ENCODE peak calls at places on chromosomes 7 and 10, in five cellular contexts. E is neuronal stem cell, S is mesenchymal stem cell, O is H9, I is H1. K is an unnamed sample.

GRCh38 chr7:65820287-65820950 is 52.5 kb upstream of the VKORC1L1 start:
- DNase-seq in E (no peak), S (no peak), O (peak), I (peak), K (no peak)

GRCh38 chr10:13414855-13415254 is 66.8 kb upstream of the SEPHS1 start:
- DNase-seq in E (no peak), S (peak), O (peak), I (no peak), K (no peak)

GRCh38 chr10:84270708-84271107 is 25.9 kb downstream of the RGR start:
- DNase-seq in E (no peak), S (no peak), O (no peak), I (no peak), K (no peak)

GRCh38 chr10:114526497-114527238 is 122.4 kb upstream of the AFAP1L2 start:
- DNase-seq in E (peak), S (peak), O (peak), I (peak), K (peak)

GRCh38 chr7:140540142-140540777 is 61.0 kb upstream of the MKRN1 start:
- DNase-seq in E (no peak), S (no peak), O (no peak), I (no peak), K (peak)

GRCh38 chr10:119421887-119422684 is 120.4 kb downstream of the RGS10 start:
- DNase-seq in E (no peak), S (peak), O (no peak), I (no peak), K (no peak)

GRCh38 chr7:2163565-2163964 is 69.2 kb downstream of the MAD1L1 start:
- DNase-seq in E (no peak), S (no peak), O (no peak), I (no peak), K (no peak)

GRCh38 chr10:1199897-1200721 is 143.9 kb downstream of the WDR37 start:
- DNase-seq in E (no peak), S (no peak), O (peak), I (no peak), K (no peak)

GRCh38 chr10:80924063-80924952 is 386.6 kb downstream of the SH2D4B start:
- DNase-seq in E (peak), S (peak), O (peak), I (peak), K (peak)

GRCh38 chr10:75402486-75403143 is 1.1 kb upstream of the ZNF503 start:
- DNase-seq in E (no peak), S (no peak), O (peak), I (no peak), K (no peak)

GRCh38 chr10:84244651-84245270 is at the start of gene RGR:
- DNase-seq in E (peak), S (no peak), O (no peak), I (no peak), K (no peak)

GRCh38 chr10:29680091-29680490 is 45.3 kb upstream of the SVIL start:
- DNase-seq in E (no peak), S (no peak), O (no peak), I (no peak), K (no peak)

GRCh38 chr10:129059977-129060376 is 407.1 kb upstream of the MGMT start:
- DNase-seq in E (no peak), S (no peak), O (no peak), I (no peak), K (no peak)

GRCh38 chr7:2924866-2925840 is 81.0 kb upstream of the GNA12 start:
- DNase-seq in E (no peak), S (no peak), O (no peak), I (no peak), K (no peak)

GRCh38 chr7:120740348-120740747 is 117.6 kb downstream of the TSPAN12 start:
- DNase-seq in E (no peak), S (peak), O (no peak), I (no peak), K (peak)

GRCh38 chr10:5971315-5971832 is 6.0 kb downstream of the IL15RA start:
- DNase-seq in E (no peak), S (peak), O (no peak), I (no peak), K (peak)

GRCh38 chr7:149559711-149560110 is 62.1 kb upstream of the ZNF746 start:
- DNase-seq in E (no peak), S (peak), O (no peak), I (no peak), K (peak)

GRCh38 chr10:63343476-63343875 is 122.3 kb downstream of the JMJD1C start:
- DNase-seq in E (no peak), S (no peak), O (no peak), I (no peak), K (no peak)

GRCh38 chr7:65251851-65252620 is 121.6 kb upstream of the ZNF92 start:
- DNase-seq in E (peak), S (peak), O (peak), I (peak), K (peak)

GRCh38 chr10:82953331-82953730 is 1078.3 kb downstream of the NRG3 start:
- DNase-seq in E (no peak), S (no peak), O (no peak), I (no peak), K (no peak)

GRCh38 chr7:52696183-52696582 is 339.2 kb upstream of the POM121L12 start:
- DNase-seq in E (no peak), S (no peak), O (no peak), I (no peak), K (no peak)

GRCh38 chr10:111211756-111212155 is 134.9 kb downstream of the ADRA2A start:
- DNase-seq in E (no peak), S (peak), O (no peak), I (no peak), K (peak)

DNA sequence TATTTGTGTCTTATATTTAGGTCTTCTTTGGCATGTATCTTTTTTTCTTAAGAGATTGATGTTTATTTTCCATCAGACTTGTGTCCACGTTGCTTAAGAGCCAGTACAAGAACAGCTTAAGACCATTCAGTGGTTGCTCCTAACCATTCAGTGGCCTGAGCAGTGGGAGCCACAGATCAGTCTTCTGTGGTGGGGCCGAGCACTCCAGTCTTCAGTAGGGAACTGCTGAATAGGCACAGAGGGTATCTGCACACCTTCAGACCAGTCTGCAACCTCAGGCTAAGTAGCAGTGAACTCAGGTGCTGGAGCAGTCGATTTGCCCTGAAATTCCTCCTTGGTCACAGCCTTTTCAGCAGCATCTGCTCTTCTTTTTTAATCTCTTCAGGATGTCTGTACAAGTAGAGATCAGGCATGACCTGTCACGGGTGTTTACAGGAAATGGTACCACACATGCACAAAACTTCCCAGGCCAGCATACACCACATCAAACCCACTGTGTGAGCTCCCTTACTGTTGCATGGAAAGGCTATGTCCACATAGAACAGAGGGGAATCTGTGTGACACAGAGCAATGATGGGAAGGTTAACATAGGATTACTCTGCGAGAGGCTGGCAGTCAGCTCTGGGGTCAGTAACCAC is 51.5 kb downstream of the FAM107B start:
- DNase-seq in E (no peak), S (no peak), O (no peak), I (no peak), K (no peak)
- H2BK12ac ChIP-seq in E (no peak), S (no peak), O (no peak), I (no peak), K (no peak)

DNA sequence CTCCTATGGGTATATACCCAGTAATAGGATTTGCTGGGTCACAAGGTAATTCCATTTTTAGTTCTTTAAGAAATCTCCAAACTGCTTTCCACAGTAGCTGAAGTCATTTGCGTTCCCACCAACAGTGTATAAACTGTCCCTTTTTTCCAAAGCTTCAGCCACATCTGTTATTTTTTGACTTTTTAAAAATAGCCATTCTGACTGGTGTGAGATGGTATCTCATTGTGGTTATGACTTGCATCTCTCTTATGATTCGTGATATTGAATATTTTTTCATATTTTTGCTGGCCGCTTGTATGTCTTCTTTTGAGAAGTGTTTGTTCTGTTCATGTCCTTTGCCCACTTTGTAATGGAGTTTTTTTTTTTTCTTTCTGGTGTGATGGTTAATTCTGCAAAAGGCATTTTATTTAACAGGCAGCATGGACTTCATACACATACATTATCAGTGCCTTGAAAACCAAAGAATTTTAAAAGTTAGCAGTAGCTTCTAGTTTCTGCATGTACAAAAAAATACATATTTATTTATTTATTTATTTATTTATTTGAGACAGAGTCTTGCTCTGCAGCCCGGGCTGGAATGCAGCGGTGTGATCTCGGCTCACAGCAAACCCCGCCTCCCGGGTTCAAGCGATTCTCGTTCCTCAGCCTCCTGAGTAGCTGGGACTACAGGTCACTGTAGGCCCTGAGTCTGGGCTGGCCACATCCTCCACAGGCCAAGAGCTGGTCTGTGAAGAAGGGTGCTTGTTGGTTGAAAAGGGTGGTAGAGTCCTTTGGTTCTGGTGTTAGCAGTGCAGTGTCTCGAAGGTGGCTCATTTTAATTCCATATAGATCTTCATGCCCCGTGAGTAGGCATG is 32.3 kb downstream of the AGR3 start:
- DNase-seq in E (no peak), S (no peak), O (no peak), I (no peak), K (no peak)
- H2BK12ac ChIP-seq in E (no peak), S (no peak), O (no peak), I (no peak), K (no peak)

GRCh38 chr7:155183655-155184054 is 113.5 kb downstream of the HTR5A start:
- DNase-seq in E (no peak), S (no peak), O (no peak), I (no peak), K (no peak)
- H2BK12ac ChIP-seq in E (no peak), S (no peak), O (no peak), I (no peak), K (no peak)

GRCh38 chr10:70404906-70405824 is 1.2 kb downstream of the EIF4EBP2 start:
- DNase-seq in E (no peak), S (peak), O (no peak), I (no peak), K (peak)
- H2BK12ac ChIP-seq in E (no peak), S (no peak), O (no peak), I (no peak), K (no peak)

DNA sequence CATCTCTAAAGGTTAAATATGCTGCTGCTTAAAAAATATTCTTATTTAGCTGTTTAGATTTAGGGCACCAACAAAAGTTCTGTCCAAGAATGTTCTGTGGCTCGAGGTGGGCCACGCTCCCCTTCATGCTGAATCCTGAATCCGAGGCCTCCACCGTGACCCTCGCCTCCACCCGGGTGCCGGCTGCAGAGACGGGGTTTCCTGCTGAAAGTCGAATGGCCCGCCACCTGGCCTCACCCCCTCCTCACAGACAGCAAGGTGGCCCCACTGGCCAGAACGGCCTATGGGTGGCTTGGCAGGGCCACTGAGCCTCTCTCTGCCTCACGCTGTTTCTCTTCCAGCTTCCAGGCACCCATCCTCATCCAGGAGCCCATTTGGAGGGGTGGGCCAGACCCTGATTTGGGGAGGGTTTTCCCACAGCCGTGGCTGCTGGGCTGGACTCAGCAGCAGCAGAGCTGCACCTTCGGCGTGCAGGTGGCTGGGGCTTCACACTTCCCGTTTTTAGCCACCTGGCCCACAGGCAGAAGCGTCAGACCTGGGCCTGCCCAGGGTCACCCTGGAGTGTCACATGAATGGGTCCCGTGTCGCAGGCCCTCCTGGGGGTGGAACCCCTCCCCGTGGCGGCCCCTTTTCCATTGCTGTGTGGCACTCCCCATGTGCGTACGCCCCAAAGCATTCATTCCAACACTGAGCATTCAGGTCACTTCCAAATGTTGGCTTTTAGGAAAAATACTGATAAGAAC is 26.3 kb upstream of the ADGRA1 start:
- DNase-seq in E (no peak), S (no peak), O (no peak), I (no peak), K (no peak)
- H2BK12ac ChIP-seq in E (no peak), S (no peak), O (no peak), I (no peak), K (no peak)

GRCh38 chr7:48525726-48526374 is 354.6 kb downstream of the ABCA13 start:
- DNase-seq in E (no peak), S (no peak), O (no peak), I (no peak), K (no peak)
- H2BK12ac ChIP-seq in E (no peak), S (no peak), O (no peak), I (no peak), K (no peak)

DNA sequence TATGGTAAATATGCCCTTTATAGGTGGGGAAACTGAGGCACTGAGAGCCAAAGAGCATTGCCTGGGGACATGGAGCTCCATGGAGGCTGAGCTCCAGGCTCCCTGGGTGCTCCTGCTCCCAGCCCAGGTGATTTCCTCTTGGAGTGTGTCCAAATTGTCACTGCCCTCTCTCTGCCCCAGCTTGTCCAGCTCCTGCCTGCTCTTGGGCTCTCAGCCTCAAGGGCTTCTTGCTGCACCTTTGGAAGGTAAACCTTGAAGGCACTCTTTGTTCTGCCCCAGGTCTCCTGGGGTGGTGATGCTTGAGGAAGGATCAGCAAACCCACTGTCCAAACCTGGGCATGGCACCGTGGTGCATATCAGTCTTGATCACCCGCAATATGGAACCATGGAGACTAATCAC is 166.1 kb downstream of the RPS24 start:
- DNase-seq in E (no peak), S (no peak), O (no peak), I (no peak), K (no peak)
- H2BK12ac ChIP-seq in E (no peak), S (no peak), O (no peak), I (no peak), K (no peak)

GRCh38 chr7:55052726-55053431 is 34.1 kb downstream of the EGFR start:
- DNase-seq in E (no peak), S (peak), O (no peak), I (no peak), K (no peak)

GRCh38 chr7:55053651-55054226 is 34.9 kb downstream of the EGFR start:
- DNase-seq in E (no peak), S (no peak), O (no peak), I (no peak), K (peak)

GRCh38 chr7:55052081-55052480 is 33.3 kb downstream of the EGFR start:
- DNase-seq in E (no peak), S (peak), O (no peak), I (no peak), K (peak)

GRCh38 chr7:55048221-55048859 is 29.5 kb downstream of the EGFR start:
- DNase-seq in E (no peak), S (no peak), O (no peak), I (no peak), K (no peak)

DNA sequence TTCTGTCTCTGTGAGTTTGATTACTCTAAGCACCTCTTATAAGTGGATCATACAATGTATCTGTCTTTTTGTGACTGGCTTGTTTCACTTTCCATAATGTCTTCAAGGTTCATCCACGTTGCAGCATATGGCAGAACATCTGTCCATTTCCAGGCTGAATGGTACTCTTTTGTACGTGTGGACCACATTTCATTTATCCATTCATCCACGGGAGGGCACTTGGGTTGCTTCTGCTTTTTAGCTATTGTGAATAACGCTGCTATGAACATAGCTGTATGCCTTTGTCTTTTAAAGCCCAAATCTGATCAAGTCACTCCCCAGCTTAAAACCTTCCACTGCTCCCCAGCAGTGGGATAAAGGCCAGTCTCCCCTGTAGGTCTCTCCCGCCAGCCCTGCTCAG is 31.5 kb downstream of the EGFR start:
- DNase-seq in E (no peak), S (no peak), O (no peak), I (no peak), K (no peak)
- H2BK12ac ChIP-seq in E (no peak), S (peak), O (no peak), I (no peak), K (no peak)

DNA sequence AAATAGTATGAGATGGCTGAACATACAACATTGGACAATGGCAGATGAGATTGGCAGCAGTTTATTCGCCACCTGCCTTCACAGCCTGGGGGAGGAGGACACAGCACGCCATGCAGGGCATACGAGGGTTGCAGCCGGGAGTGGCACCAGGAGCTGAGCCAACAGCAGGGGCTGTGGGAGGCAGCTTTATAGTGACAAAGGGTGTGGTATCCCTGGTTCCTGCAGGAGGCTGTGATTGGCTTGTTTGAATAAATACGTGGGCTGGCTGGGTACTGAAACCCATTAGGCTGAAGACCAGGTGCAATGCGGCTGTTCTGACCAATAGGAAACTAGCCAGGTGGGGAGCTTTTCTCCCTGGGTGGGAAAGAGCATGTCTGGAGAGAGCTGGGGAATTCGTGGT is 68.9 kb upstream of the LEP start:
- DNase-seq in E (no peak), S (no peak), O (peak), I (no peak), K (no peak)
- H2BK12ac ChIP-seq in E (no peak), S (no peak), O (no peak), I (no peak), K (no peak)

GRCh38 chr10:66514666-66515065 is 411.2 kb upstream of the LRRTM3 start:
- DNase-seq in E (no peak), S (no peak), O (no peak), I (no peak), K (no peak)

DNA sequence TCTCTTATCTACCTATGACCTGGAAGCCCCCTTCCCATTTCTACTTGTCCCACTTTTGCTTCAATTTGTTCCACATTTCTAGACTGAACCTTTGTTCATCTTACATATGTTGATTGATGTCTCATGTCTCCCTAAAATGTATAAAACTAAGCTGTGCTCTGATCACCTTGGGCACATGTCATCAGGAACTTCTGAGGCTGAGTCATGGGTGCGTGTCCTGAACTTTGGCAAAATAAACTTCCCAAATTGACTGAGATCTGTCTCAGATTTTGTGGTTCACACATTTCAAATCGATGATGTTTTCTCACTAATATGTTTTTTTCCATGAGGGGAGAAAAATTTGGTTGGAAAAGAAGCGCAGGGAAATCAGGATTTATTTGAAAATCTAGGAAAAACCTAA is 406.2 kb upstream of the LRRTM3 start:
- DNase-seq in E (no peak), S (no peak), O (no peak), I (no peak), K (no peak)
- H2BK12ac ChIP-seq in E (no peak), S (no peak), O (no peak), I (no peak), K (no peak)

K was measured in trophoblast cell.